ENCODE peak calls at places on chromosomes 3 and 15, in seven cellular contexts. One of them, this sample, is unnamed.

GRCh38 chr15:40161693-40162401 is 978 bp downstream of the BUB1B start:
- DNase-seq in trophoblast cell: no peak
- DNase-seq in H9: no peak
- DNase-seq in mesenchymal stem cell: peak; percentile 11
- DNase-seq in mesendoderm: no peak
- DNase-seq in H1: no peak
- DNase-seq in IMR-90: no peak
- DNase-seq in this sample: no peak

GRCh38 chr3:73148207-73148606 is 86.7 kb downstream of the EBLN2 start:
- DNase-seq in H9: no peak
- DNase-seq in mesenchymal stem cell: no peak
- DNase-seq in H1: no peak
- DNase-seq in trophoblast cell: no peak
- DNase-seq in IMR-90: no peak
- DNase-seq in mesendoderm: no peak
- DNase-seq in this sample: no peak

GRCh38 chr15:73715417-73715816 is 31.2 kb downstream of the CD276 start:
- DNase-seq in H1: no peak
- DNase-seq in H9: no peak
- DNase-seq in mesenchymal stem cell: no peak
- DNase-seq in IMR-90: no peak
- DNase-seq in mesendoderm: no peak
- DNase-seq in trophoblast cell: no peak
- DNase-seq in this sample: no peak

GRCh38 chr3:135271562-135272290 is 476.7 kb downstream of the EPHB1 start:
- DNase-seq in mesenchymal stem cell: no peak
- DNase-seq in H1: no peak
- DNase-seq in H9: no peak
- DNase-seq in IMR-90: no peak
- DNase-seq in mesendoderm: no peak
- DNase-seq in trophoblast cell: no peak
- DNase-seq in this sample: no peak

GRCh38 chr15:43974852-43975251 is 148.1 kb downstream of the WDR76 start:
- DNase-seq in mesendoderm: no peak
- DNase-seq in trophoblast cell: no peak
- DNase-seq in IMR-90: no peak
- DNase-seq in H1: no peak
- DNase-seq in mesenchymal stem cell: no peak
- DNase-seq in H9: no peak
- DNase-seq in this sample: peak; percentile 69

GRCh38 chr3:152388631-152389030 is 119.9 kb downstream of the MBNL1 start:
- DNase-seq in mesendoderm: no peak
- DNase-seq in IMR-90: no peak
- DNase-seq in mesenchymal stem cell: no peak
- DNase-seq in H9: no peak
- DNase-seq in trophoblast cell: peak; percentile 52
- DNase-seq in H1: no peak
- DNase-seq in this sample: no peak

GRCh38 chr3:33441322-33441976 is 1.2 kb upstream of the UBP1 start:
- DNase-seq in mesenchymal stem cell: no peak
- DNase-seq in H1: no peak
- DNase-seq in mesendoderm: no peak
- DNase-seq in trophoblast cell: peak; percentile 9
- DNase-seq in IMR-90: no peak
- DNase-seq in H9: no peak
- DNase-seq in this sample: no peak

GRCh38 chr3:122030381-122031122 is 8.5 kb upstream of the ILDR1 start:
- DNase-seq in H9: no peak
- DNase-seq in trophoblast cell: no peak
- DNase-seq in mesendoderm: no peak
- DNase-seq in H1: no peak
- DNase-seq in mesenchymal stem cell: peak; percentile 24
- DNase-seq in IMR-90: peak; percentile 41
- DNase-seq in this sample: no peak

GRCh38 chr3:142498397-142499180 is 50.8 kb upstream of the XRN1 start:
- DNase-seq in H1: no peak
- DNase-seq in mesenchymal stem cell: no peak
- DNase-seq in mesendoderm: no peak
- DNase-seq in IMR-90: peak; percentile 6
- DNase-seq in H9: no peak
- DNase-seq in trophoblast cell: no peak
- DNase-seq in this sample: no peak

GRCh38 chr15:75620043-75620775 is 5.3 kb downstream of the SNUPN start:
- DNase-seq in mesenchymal stem cell: peak; percentile 67
- DNase-seq in H1: no peak
- DNase-seq in mesendoderm: no peak
- DNase-seq in IMR-90: peak; percentile 39
- DNase-seq in trophoblast cell: no peak
- DNase-seq in H9: no peak
- DNase-seq in this sample: no peak

GRCh38 chr15:41607033-41607432 is 48.0 kb downstream of the TYRO3 start:
- DNase-seq in trophoblast cell: peak; percentile 41
- DNase-seq in mesendoderm: no peak
- DNase-seq in IMR-90: peak; percentile 97
- DNase-seq in H9: no peak
- DNase-seq in mesenchymal stem cell: peak; percentile 79
- DNase-seq in H1: no peak
- DNase-seq in this sample: no peak

GRCh38 chr15:90790057-90790456 is 72.9 kb downstream of the BLM start:
- DNase-seq in mesendoderm: no peak
- DNase-seq in mesenchymal stem cell: no peak
- DNase-seq in H9: no peak
- DNase-seq in H1: no peak
- DNase-seq in IMR-90: no peak
- DNase-seq in trophoblast cell: no peak
- DNase-seq in this sample: no peak

GRCh38 chr3:128343287-128344045 is 123.2 kb downstream of the DNAJB8 start:
- DNase-seq in H9: peak; percentile 61
- DNase-seq in H1: no peak
- DNase-seq in mesendoderm: peak; percentile 90
- DNase-seq in IMR-90: peak; percentile 66
- DNase-seq in mesenchymal stem cell: peak; percentile 77
- DNase-seq in trophoblast cell: peak; percentile 73
- DNase-seq in this sample: no peak

GRCh38 chr3:170714151-170714550 is 128.3 kb upstream of the SLC7A14 start:
- DNase-seq in mesendoderm: no peak
- DNase-seq in trophoblast cell: peak; percentile 60
- DNase-seq in H9: no peak
- DNase-seq in IMR-90: peak; percentile 82
- DNase-seq in mesenchymal stem cell: peak; percentile 75
- DNase-seq in H1: no peak
- DNase-seq in this sample: no peak

GRCh38 chr3:148588291-148588690 is 109.4 kb upstream of the AGTR1 start:
- DNase-seq in IMR-90: no peak
- DNase-seq in H1: no peak
- DNase-seq in mesenchymal stem cell: no peak
- DNase-seq in H9: no peak
- DNase-seq in trophoblast cell: no peak
- DNase-seq in mesendoderm: no peak
- DNase-seq in this sample: no peak

GRCh38 chr3:28971156-28971555 is 309.7 kb upstream of the RBMS3 start:
- DNase-seq in H9: no peak
- DNase-seq in mesenchymal stem cell: no peak
- DNase-seq in mesendoderm: no peak
- DNase-seq in trophoblast cell: no peak
- DNase-seq in H1: no peak
- DNase-seq in IMR-90: no peak
- DNase-seq in this sample: no peak

GRCh38 chr15:58627046-58627445 is 122.5 kb downstream of the ADAM10 start:
- DNase-seq in mesenchymal stem cell: no peak
- DNase-seq in mesendoderm: no peak
- DNase-seq in H9: no peak
- DNase-seq in IMR-90: no peak
- DNase-seq in trophoblast cell: no peak
- DNase-seq in H1: no peak
- DNase-seq in this sample: no peak

GRCh38 chr3:127532561-127533203 is 57.9 kb downstream of the TPRA1 start:
- DNase-seq in trophoblast cell: no peak
- DNase-seq in H1: no peak
- DNase-seq in mesenchymal stem cell: no peak
- DNase-seq in IMR-90: no peak
- DNase-seq in H9: no peak
- DNase-seq in mesendoderm: no peak
- DNase-seq in this sample: no peak

DNA sequence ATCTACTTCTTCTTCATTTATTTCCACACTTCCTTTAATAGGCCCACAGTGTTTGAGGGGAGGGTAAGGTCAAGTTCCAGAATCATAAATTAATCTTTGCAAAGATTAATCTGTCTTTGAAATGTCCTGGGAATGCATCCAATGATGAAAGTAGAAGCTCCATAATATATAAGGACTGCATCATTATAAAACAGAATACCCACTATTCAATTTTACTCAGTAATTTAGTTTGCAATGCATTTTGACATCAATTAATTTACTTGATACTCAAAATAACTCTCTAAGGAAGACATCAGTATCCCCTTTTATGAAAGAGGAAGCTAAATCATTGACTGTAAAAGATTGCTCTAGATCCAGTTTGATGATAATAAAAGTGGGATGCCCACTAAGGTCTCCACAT is 777.2 kb downstream of the GRM7 start:
- DNase-seq in mesenchymal stem cell: no peak
- DNase-seq in IMR-90: no peak
- DNase-seq in trophoblast cell: no peak
- DNase-seq in H1: no peak
- DNase-seq in mesendoderm: no peak
- DNase-seq in H9: no peak
- DNase-seq in this sample: no peak
- H2BK5ac ChIP-seq in mesenchymal stem cell: no peak overlapping the region
- H2BK5ac ChIP-seq in IMR-90: no peak overlapping the region
- H2BK5ac ChIP-seq in trophoblast cell: no peak overlapping the region
- H2BK5ac ChIP-seq in H1: no peak overlapping the region
- H2BK5ac ChIP-seq in mesendoderm: no peak overlapping the region
- H2BK5ac ChIP-seq in H9: no peak overlapping the region
- H2BK5ac ChIP-seq in this sample: no peak overlapping the region

GRCh38 chr3:179546814-179547241 is 15.9 kb upstream of the ACTL6A start:
- DNase-seq in mesendoderm: peak; percentile 57
- DNase-seq in trophoblast cell: peak; percentile 55
- DNase-seq in H1: no peak
- DNase-seq in IMR-90: no peak
- DNase-seq in H9: peak; percentile 36
- DNase-seq in mesenchymal stem cell: no peak
- DNase-seq in this sample: no peak

GRCh38 chr3:179541596-179541995 is 21.1 kb upstream of the ACTL6A start:
- DNase-seq in H9: no peak
- DNase-seq in IMR-90: no peak
- DNase-seq in H1: no peak
- DNase-seq in mesendoderm: no peak
- DNase-seq in mesenchymal stem cell: no peak
- DNase-seq in trophoblast cell: no peak
- DNase-seq in this sample: no peak

GRCh38 chr3:179541094-179541493 is 21.6 kb upstream of the ACTL6A start:
- DNase-seq in H1: no peak
- DNase-seq in mesenchymal stem cell: no peak
- DNase-seq in IMR-90: no peak
- DNase-seq in trophoblast cell: no peak
- DNase-seq in mesendoderm: no peak
- DNase-seq in H9: no peak
- DNase-seq in this sample: no peak

GRCh38 chr3:179542375-179542774 is 20.4 kb upstream of the ACTL6A start:
- DNase-seq in H1: no peak
- DNase-seq in IMR-90: no peak
- DNase-seq in H9: no peak
- DNase-seq in mesenchymal stem cell: no peak
- DNase-seq in trophoblast cell: no peak
- DNase-seq in mesendoderm: no peak
- DNase-seq in this sample: no peak

GRCh38 chr3:179544981-179545645 is 17.6 kb upstream of the ACTL6A start:
- DNase-seq in H9: no peak
- DNase-seq in H1: no peak
- DNase-seq in mesenchymal stem cell: peak; percentile 91
- DNase-seq in trophoblast cell: no peak
- DNase-seq in mesendoderm: no peak
- DNase-seq in IMR-90: peak; percentile 97
- DNase-seq in this sample: no peak
- H3K4me2 ChIP-seq in H9: no peak overlapping the region
- H3K4me2 ChIP-seq in H1: no peak overlapping the region
- H3K4me2 ChIP-seq in mesenchymal stem cell: no peak overlapping the region
- H3K4me2 ChIP-seq in trophoblast cell: no peak overlapping the region
- H3K4me2 ChIP-seq in mesendoderm: no peak overlapping the region
- H3K4me2 ChIP-seq in IMR-90: peak overlapping the region; percentile 47
- H3K4me2 ChIP-seq in this sample: no peak overlapping the region

DNA sequence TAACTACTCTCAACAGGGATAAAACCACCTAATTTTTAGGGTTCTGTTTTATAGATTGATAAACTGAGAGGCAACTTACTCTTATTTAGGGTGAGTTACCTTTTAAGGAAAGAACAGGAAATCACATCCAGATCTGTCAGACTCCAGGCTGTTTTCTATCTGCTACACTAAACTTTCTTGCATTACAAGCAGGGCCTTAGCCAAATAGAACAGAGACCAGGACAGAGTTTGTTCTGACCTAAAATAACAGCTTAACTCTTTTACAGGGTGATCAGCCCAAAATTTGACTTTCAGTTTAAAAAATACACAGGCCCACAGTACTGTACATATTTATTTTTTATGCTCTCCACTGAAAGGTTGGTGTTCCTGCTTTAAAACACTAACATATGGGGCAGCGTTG is 38.6 kb downstream of the SGO1 start:
- DNase-seq in trophoblast cell: no peak
- DNase-seq in mesendoderm: no peak
- DNase-seq in mesenchymal stem cell: no peak
- DNase-seq in H1: no peak
- DNase-seq in H9: no peak
- DNase-seq in IMR-90: no peak
- DNase-seq in this sample: no peak
- H2BK5ac ChIP-seq in trophoblast cell: no peak overlapping the region
- H2BK5ac ChIP-seq in mesendoderm: no peak overlapping the region
- H2BK5ac ChIP-seq in mesenchymal stem cell: no peak overlapping the region
- H2BK5ac ChIP-seq in H1: no peak overlapping the region
- H2BK5ac ChIP-seq in H9: no peak overlapping the region
- H2BK5ac ChIP-seq in IMR-90: no peak overlapping the region
- H2BK5ac ChIP-seq in this sample: no peak overlapping the region

GRCh38 chr15:68875377-68876116 is 54.8 kb upstream of the SPESP1 start:
- DNase-seq in H9: peak; percentile 93
- DNase-seq in trophoblast cell: peak; percentile 90
- DNase-seq in mesendoderm: peak; percentile 95
- DNase-seq in mesenchymal stem cell: peak; percentile 88
- DNase-seq in H1: peak; percentile 97
- DNase-seq in IMR-90: peak; percentile 88
- DNase-seq in this sample: peak; percentile 92
- H3K4me2 ChIP-seq in H9: peak overlapping the region; percentile 83
- H3K4me2 ChIP-seq in trophoblast cell: peak overlapping the region; percentile 79
- H3K4me2 ChIP-seq in mesendoderm: peak overlapping the region; percentile 85
- H3K4me2 ChIP-seq in mesenchymal stem cell: peak overlapping the region; percentile 57
- H3K4me2 ChIP-seq in H1: peak overlapping the region; percentile 90
- H3K4me2 ChIP-seq in IMR-90: peak overlapping the region; percentile 94
- H3K4me2 ChIP-seq in this sample: peak overlapping the region; percentile 56

GRCh38 chr3:85838921-85839320 is 880.1 kb downstream of the CADM2 start:
- DNase-seq in IMR-90: no peak
- DNase-seq in mesendoderm: no peak
- DNase-seq in H1: no peak
- DNase-seq in mesenchymal stem cell: no peak
- DNase-seq in H9: no peak
- DNase-seq in trophoblast cell: no peak
- DNase-seq in this sample: no peak
- H2BK5ac ChIP-seq in IMR-90: no peak overlapping the region
- H2BK5ac ChIP-seq in mesendoderm: no peak overlapping the region
- H2BK5ac ChIP-seq in H1: no peak overlapping the region
- H2BK5ac ChIP-seq in mesenchymal stem cell: no peak overlapping the region
- H2BK5ac ChIP-seq in H9: no peak overlapping the region
- H2BK5ac ChIP-seq in trophoblast cell: no peak overlapping the region
- H2BK5ac ChIP-seq in this sample: no peak overlapping the region